ENCODE peak calls at places on chromosome 16, in nine cellular contexts. T is fibroblast of lung, W is ovary, L is hepatocyte, E is thoracic aorta, K is prostate gland, R is heart right ventricle, C is endodermal cell, N is uterus. V is an unnamed sample.

GRCh38 chr16:74025-74424 is 1.6 kb upstream of the RHBDF1 start:
- DNase-seq in L (no peak), K (no peak), N (no peak), T (no peak), C (no peak), W (no peak), E (no peak), R (peak; percentile 75), V (no peak)

GRCh38 chr16:67190041-67190440 is at the start of gene EXOC3L1:
- DNase-seq in N (no peak), W (no peak), E (no peak), K (no peak), R (no peak), L (no peak), C (no peak), T (no peak), V (no peak)

GRCh38 chr16:59905131-59905530 is 1171.0 kb upstream of the GOT2 start:
- DNase-seq in C (no peak), N (no peak), E (no peak), L (no peak), K (no peak), T (no peak), R (no peak), W (no peak), V (no peak)

GRCh38 chr16:14510939-14511797 is 118.9 kb downstream of the PARN start:
- DNase-seq in K (no peak), R (no peak), T (peak; percentile 42), L (no peak), W (no peak), N (no peak), E (no peak), C (no peak), V (no peak)

GRCh38 chr16:47983999-47984580 is 171.7 kb downstream of the ABCC12 start:
- DNase-seq in K (no peak), L (no peak), W (no peak), E (no peak), T (no peak), N (no peak), R (no peak), C (no peak), V (no peak)

GRCh38 chr16:67244387-67245188 is 2.7 kb downstream of the FHOD1 start:
- DNase-seq in T (peak; percentile 68), C (no peak), W (no peak), K (no peak), R (peak; percentile 72), E (peak; percentile 36), L (peak; percentile 55), N (peak; percentile 66), V (peak; percentile 46)

GRCh38 chr16:64738321-64738960 is 383.4 kb downstream of the CDH11 start:
- DNase-seq in C (no peak), K (no peak), T (peak; percentile 45), R (no peak), W (no peak), N (no peak), L (no peak), E (no peak), V (no peak)

GRCh38 chr16:15704545-15704987 is 54.5 kb downstream of the NDE1 start:
- DNase-seq in E (peak; percentile 19), L (peak; percentile 81), N (peak; percentile 84), C (peak; percentile 94), R (peak; percentile 68), W (peak; percentile 73), K (peak; percentile 76), T (peak; percentile 79), V (peak; percentile 72)

GRCh38 chr16:85111184-85111583 is 1.1 kb downstream of the CIBAR2 start:
- DNase-seq in N (no peak), L (no peak), E (no peak), W (no peak), C (no peak), R (no peak), T (no peak), K (no peak), V (no peak)

GRCh38 chr16:74603848-74604247 is 3.1 kb downstream of the GLG1 start:
- DNase-seq in R (no peak), C (no peak), W (no peak), T (peak; percentile 56), K (no peak), N (no peak), L (no peak), E (no peak), V (no peak)

GRCh38 chr16:69741519-69741918 is 13.2 kb downstream of the NOB1 start:
- DNase-seq in N (no peak), R (no peak), W (no peak), C (no peak), E (no peak), K (no peak), L (no peak), T (peak; percentile 48), V (no peak)

GRCh38 chr16:2904100-2904921 is 7.4 kb upstream of the FLYWCH1 start:
- DNase-seq in C (peak; percentile 94), R (peak; percentile 87), T (peak; percentile 84), N (peak; percentile 78), K (peak; percentile 80), W (peak; percentile 87), E (peak; percentile 47), L (peak; percentile 94), V (peak; percentile 84)

GRCh38 chr16:27112093-27112811 is 45.5 kb downstream of the C16orf82 start:
- DNase-seq in C (no peak), R (no peak), W (no peak), T (no peak), E (no peak), N (no peak), L (no peak), K (no peak), V (no peak)

GRCh38 chr16:1014771-1015495 is 33.4 kb downstream of the SOX8 start:
- DNase-seq in K (no peak), L (peak; percentile 39), W (no peak), T (no peak), E (no peak), C (no peak), N (no peak), R (peak; percentile 54), V (no peak)

DNA sequence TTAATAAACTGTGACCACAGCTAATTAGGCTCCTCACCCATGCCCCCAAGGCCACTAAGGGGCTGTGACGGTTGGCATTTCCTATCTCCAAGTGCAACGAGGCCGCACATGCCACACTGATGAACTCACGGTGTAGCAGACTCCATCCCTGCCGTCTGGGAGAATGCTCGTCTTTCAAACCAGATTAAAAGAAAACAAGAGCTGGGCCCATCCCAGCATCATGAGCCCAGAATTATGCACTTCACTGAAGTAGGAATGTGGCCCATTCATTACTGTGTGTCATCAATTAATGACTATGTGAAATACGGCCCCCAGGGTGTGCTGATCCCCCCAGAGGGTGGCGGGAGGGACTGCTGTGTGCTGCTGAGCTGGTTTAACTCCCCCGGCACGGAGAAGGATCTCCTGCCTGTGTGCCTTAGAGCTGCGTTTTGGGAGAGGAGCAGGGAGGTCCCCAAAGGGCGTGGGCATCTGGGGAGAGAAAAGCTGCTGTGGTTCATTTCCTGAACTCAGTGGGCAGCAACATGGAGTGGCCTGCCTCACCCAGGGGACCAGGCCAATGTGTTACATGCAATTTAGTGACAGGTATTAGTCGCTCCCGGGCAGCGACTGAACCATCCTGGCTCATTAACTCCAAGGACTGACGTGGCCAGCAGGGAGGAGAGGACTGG is 194.5 kb downstream of the FOXL1 start:
- DNase-seq in N (no peak), T (no peak), K (no peak), L (no peak), W (no peak), E (no peak), C (no peak), R (no peak), V (no peak)
- TF ChIP-seq CTCF in N (no peak), T (no peak), K (no peak), L (no peak), W (no peak), E (no peak), C (no peak), R (no peak), V (no peak)

GRCh38 chr16:62036807-62037135 is 533 bp upstream of the CDH8 start:
- DNase-seq in E (no peak), R (no peak), W (no peak), N (no peak), K (no peak), T (no peak), C (peak; percentile 82), L (no peak), V (no peak)
- H3K4me3 ChIP-seq in E (peak overlapping the region; percentile 73), R (no peak overlapping the region), W (no peak overlapping the region), N (no peak overlapping the region), K (no peak overlapping the region), T (no peak overlapping the region), C (peak overlapping the region; percentile 90), L (no peak overlapping the region), V (no peak overlapping the region)

DNA sequence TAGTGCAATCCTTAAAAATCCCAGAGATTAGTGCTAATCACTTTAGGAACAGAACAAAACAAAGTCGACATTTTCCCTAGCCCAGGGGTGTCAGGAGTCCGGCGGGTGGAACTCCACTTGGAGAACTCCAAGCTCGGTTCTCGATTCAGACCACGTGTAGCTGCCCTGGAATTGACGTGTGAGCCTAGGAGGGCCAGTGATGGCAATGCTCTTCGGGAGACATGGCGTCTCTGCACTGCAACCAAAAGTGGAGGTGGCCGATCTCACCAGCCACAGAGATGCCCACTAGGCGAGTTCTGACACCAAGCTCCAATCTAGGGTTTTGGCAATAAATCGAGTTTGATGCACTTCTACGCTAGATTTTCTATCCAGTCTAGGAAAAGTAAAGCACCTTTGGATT is 17.6 kb downstream of the MAP1LC3B start:
- DNase-seq in R (no peak), L (no peak), T (no peak), C (peak; percentile 30), N (no peak), W (peak; percentile 12), K (no peak), E (no peak), V (no peak)
- H3K36me3 ChIP-seq in R (peaks cover 5% of the 10 kb centered on the region), L (no peaks in the 10 kb centered on the region), T (peaks cover 41% of the 10 kb centered on the region), C (peaks cover 70% of the 10 kb centered on the region), N (no peaks in the 10 kb centered on the region), W (no peaks in the 10 kb centered on the region), K (peaks cover 5% of the 10 kb centered on the region), E (peaks cover 79% of the 10 kb centered on the region), V (peaks cover 75% of the 10 kb centered on the region)

GRCh38 chr16:77376358-77376757 is 58.5 kb downstream of the ADAMTS18 start:
- DNase-seq in L (no peak), R (no peak), T (no peak), K (no peak), N (no peak), C (peak; percentile 69), W (no peak), E (no peak), V (no peak)

GRCh38 chr16:77375396-77375795 is 59.4 kb downstream of the ADAMTS18 start:
- DNase-seq in N (no peak), L (no peak), E (no peak), W (no peak), K (no peak), T (no peak), C (no peak), R (no peak), V (no peak)

GRCh38 chr16:77374384-77374783 is 60.5 kb downstream of the ADAMTS18 start:
- DNase-seq in W (no peak), K (peak; percentile 15), T (no peak), E (no peak), L (peak; percentile 57), R (no peak), C (no peak), N (no peak), V (no peak)

DNA sequence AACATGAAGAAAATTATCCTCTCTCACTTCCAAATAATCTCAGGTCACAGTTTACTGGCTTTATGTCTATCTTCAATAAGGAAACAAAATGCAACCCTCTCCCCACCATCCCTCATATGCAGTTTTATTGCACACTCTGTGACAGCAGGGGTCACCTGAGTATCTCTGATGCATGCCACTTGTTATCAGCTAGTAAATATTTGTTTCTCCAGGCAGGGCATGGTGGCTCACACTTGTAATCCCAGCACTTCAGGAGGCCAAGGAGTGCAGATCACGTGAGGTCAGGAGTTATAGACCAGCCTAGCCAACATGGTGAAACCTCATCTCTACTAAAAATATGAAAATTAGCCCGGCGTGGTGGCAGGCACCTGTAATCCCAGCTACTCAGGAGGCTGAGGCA is 61.1 kb downstream of the ADAMTS18 start:
- DNase-seq in R (no peak), C (peak; percentile 57), T (no peak), W (no peak), E (no peak), L (peak; percentile 52), N (no peak), K (no peak), V (no peak)
- TF ChIP-seq CTCF in R (no peak), C (no peak), T (no peak), W (no peak), E (no peak), L (no peak), N (no peak), K (no peak), V (no peak)

V was measured in BE2C.